ENCODE peak calls at places on chromosomes 5 and 9, in four cellular contexts. E, D, T and I are unnamed samples.

GRCh38 chr9:83431470-83432060 is 106.6 kb downstream of the FRMD3 start:
- DNase-seq in E (no peak), D (peak; percentile 64), T (no peak), I (no peak)

GRCh38 chr9:98563997-98564396 is 144.7 kb downstream of the GABBR2 start:
- DNase-seq in E (no peak), D (no peak), T (no peak), I (no peak)

GRCh38 chr9:114115645-114116044 is 16.6 kb upstream of the KIF12 start:
- DNase-seq in E (no peak), D (peak; percentile 60), T (no peak), I (no peak)

GRCh38 chr9:30140415-30140814 is 2244.0 kb upstream of the ACO1 start:
- DNase-seq in E (no peak), D (no peak), T (no peak), I (no peak)

GRCh38 chr5:179805529-179806249 is 977 bp downstream of the MGAT4B start:
- DNase-seq in E (no peak), D (no peak), T (peak; percentile 79), I (no peak)

GRCh38 chr5:9513825-9514224 is 32.0 kb downstream of the SEMA5A start:
- DNase-seq in E (no peak), D (no peak), T (no peak), I (no peak)

GRCh38 chr5:37554938-37555337 is 175.8 kb downstream of the WDR70 start:
- DNase-seq in E (no peak), D (peak; percentile 25), T (peak; percentile 24), I (no peak)

GRCh38 chr9:132886358-132886725 is 7.6 kb downstream of the SPACA9 start:
- DNase-seq in E (no peak), D (no peak), T (no peak), I (no peak)

GRCh38 chr5:80569961-80570786 is at the start of gene ANKRD34B:
- DNase-seq in E (no peak), D (no peak), T (peak; percentile 14), I (peak; percentile 81)

GRCh38 chr5:126120939-126121338 is 302.3 kb upstream of the GRAMD2B start:
- DNase-seq in E (no peak), D (no peak), T (no peak), I (no peak)

GRCh38 chr9:124665391-124666058 is 105.6 kb downstream of the NR6A1 start:
- DNase-seq in E (no peak), D (peak; percentile 88), T (no peak), I (no peak)
- TF ChIP-seq RAD21 in E (no peak), D (no peak), T (no peak), I (no peak)

GRCh38 chr9:129750010-129750409 is 2.8 kb downstream of the PTGES start:
- DNase-seq in E (no peak), D (no peak), T (no peak), I (no peak)
- TF ChIP-seq CEBPB in E (no peak), D (no peak), T (no peak), I (no peak)

DNA sequence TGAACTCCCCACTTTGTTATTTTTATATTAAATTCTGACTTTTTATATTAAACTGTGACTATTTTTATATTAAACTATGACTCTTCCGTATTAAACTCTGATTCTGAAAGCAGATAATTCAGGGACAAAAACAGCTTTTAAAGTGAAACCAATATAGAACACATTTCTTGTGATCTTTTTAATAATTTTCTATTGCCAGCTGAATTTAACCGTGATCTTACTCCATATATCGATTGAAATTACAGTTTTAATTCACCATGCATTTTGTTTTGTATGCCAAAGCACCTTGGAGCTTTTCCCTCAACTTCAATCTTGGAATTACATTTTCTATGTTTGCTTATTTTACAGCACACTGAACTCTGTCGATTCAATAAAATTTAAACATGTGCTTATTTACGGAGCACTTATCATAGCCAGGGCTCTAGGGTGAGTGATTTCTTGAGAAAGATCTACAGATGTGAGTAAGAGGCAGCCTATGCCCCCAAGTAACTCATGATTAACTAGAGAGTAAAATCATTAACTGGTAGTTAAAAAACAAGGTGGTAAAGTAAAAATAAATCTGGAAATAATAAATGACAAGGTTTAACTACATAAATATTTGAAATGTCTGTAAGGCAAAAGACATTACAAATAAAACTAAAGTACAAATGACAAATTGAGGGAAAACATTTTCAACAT is 72.9 kb upstream of the ALDH1B1 start:
- DNase-seq in E (no peak), D (no peak), T (no peak), I (no peak)
- TF ChIP-seq SRF in E (no peak), D (no peak), T (no peak), I (no peak)

GRCh38 chr5:74324556-74324955 is 316.0 kb downstream of the ENC1 start:
- DNase-seq in E (no peak), D (no peak), T (no peak), I (no peak)

GRCh38 chr5:74325866-74326265 is 314.7 kb downstream of the ENC1 start:
- DNase-seq in E (no peak), D (no peak), T (no peak), I (no peak)

GRCh38 chr5:74328221-74328630 is 312.3 kb downstream of the ENC1 start:
- DNase-seq in E (no peak), D (no peak), T (no peak), I (no peak)

GRCh38 chr5:74327339-74327685 is 313.2 kb downstream of the ENC1 start:
- DNase-seq in E (no peak), D (no peak), T (no peak), I (no peak)

DNA sequence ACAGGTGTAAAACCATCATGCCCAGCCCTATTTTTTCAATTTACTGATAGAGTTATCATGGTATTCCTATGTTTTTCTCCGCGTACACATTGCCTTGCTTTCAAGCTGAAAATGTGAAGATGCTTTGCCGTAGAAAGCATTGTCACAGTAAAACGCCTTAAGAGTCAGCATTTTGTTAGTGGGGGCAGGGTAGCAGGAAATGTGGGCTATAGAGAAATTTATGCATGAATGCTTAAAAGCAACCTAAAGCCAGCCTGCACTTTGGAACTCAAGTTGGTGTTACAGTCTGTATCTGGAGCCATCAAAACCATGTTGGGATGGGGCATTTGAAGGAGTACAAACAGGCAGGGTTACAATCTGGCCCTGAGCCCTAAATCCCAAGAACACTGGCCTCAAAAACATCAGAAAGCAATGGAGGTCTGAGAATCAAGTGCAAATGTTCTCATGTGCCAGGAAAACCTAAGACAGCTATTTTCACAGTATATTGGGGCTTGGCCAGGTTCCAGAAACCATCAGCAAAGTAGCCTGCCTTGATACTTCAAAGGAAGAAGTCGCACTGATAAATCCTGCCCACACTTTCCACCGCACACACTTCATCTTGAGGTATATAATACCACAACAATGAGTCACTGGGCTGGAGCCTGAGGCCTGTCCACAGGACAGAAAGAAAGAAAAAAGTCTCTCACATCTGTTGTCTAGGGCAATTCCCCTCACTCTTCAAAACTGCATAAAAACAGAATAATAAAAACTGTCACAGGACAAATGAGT is 313.8 kb downstream of the ENC1 start:
- DNase-seq in E (peak; percentile 87), D (peak; percentile 51), T (no peak), I (no peak)
- TF ChIP-seq RAD21 in E (peak; percentile 14), D (no peak), T (no peak), I (no peak)

DNA sequence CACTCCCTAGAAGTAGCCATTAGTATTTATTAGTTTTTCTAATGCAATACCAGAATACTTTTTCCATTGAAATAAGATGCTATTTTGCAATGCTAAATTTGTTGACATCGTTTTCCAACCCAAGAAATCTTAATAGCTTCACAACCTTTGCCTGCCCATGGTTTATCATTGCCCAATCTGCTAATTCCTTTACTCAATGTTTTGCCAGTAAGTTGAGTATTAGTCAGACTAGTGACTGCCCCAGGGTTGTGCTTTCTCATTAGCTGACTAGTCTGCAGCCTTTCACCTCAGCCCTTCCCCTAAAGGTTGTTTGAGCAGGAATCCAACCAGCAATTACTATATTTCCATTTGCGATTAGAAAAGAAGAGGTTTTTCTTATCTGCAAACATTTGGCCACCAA is 62.8 kb downstream of the NREP start:
- DNase-seq in E (no peak), D (no peak), T (no peak), I (no peak)
- TF ChIP-seq CEBPB in E (no peak), D (no peak), T (no peak), I (no peak)

GRCh38 chr5:1300581-1301083 is 5.8 kb upstream of the TERT start:
- DNase-seq in E (no peak), D (no peak), T (no peak), I (no peak)

GRCh38 chr5:1299961-1300360 is 5.1 kb upstream of the TERT start:
- DNase-seq in E (no peak), D (no peak), T (no peak), I (no peak)

GRCh38 chr5:1302258-1302657 is 7.4 kb upstream of the TERT start:
- DNase-seq in E (no peak), D (no peak), T (no peak), I (no peak)

GRCh38 chr5:1299511-1299850 is 4.6 kb upstream of the TERT start:
- DNase-seq in E (no peak), D (no peak), T (no peak), I (no peak)

GRCh38 chr5:1304059-1304458 is 9.2 kb upstream of the TERT start:
- DNase-seq in E (no peak), D (no peak), T (no peak), I (no peak)
- TF ChIP-seq SRF in E (no peak), D (no peak), T (no peak), I (no peak)

GRCh38 chr5:140197023-140197422 is 22.0 kb downstream of the CYSTM1 start:
- DNase-seq in E (no peak), D (no peak), T (no peak), I (no peak)

GRCh38 chr5:140192715-140193428 is 17.9 kb downstream of the CYSTM1 start:
- DNase-seq in E (no peak), D (no peak), T (no peak), I (no peak)

GRCh38 chr5:140196406-140196805 is 21.4 kb downstream of the CYSTM1 start:
- DNase-seq in E (no peak), D (no peak), T (no peak), I (no peak)

GRCh38 chr5:140190868-140191209 is 15.9 kb downstream of the CYSTM1 start:
- DNase-seq in E (no peak), D (no peak), T (no peak), I (no peak)

DNA sequence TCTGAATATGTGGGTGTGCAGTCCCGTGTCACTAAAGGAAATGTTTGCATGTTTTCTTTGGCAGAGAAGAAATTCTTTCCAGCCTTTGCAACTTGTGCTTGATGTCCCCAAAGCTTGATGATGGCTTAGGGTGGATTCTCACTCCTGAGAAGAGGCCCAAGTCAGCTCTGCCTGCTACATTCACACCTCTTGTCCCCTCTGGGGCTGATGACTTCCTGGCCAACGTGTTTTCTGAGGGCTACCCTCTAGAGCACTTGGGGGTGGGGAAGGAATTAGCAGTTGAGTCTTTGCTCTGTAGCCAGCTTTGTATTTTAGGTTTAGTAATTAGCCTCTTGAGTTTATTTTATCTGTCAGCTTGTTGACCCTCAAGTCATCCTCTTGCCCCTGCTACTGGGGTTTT is 19.7 kb downstream of the CYSTM1 start:
- DNase-seq in E (no peak), D (no peak), T (no peak), I (no peak)
- TF ChIP-seq RAD21 in E (no peak), D (no peak), T (no peak), I (no peak)